ENCODE peak calls at places on chromosome 22, in eight cellular contexts. G is right lobe of liver, U is lower leg skin, Y is thoracic aorta, R is cardiac fibroblast, S is Peyer's patch, D is OCI-LY7, C is fibroblast of lung. V is an unnamed sample.

GRCh38 chr22:47382164-47382890 is 619.9 kb downstream of the TBC1D22A start:
- DNase-seq in G (peak), U (no peak), Y (no peak), R (no peak), S (peak), D (no peak), C (no peak), V (no peak)

GRCh38 chr22:50118557-50119168 is 28.9 kb downstream of the MOV10L1 start:
- DNase-seq in G (no peak), U (no peak), Y (no peak), R (peak), S (no peak), D (no peak), C (peak), V (no peak)

GRCh38 chr22:48793949-48794348 is 1033.7 kb downstream of the BRD1 start:
- DNase-seq in G (no peak), U (no peak), Y (no peak), R (no peak), S (no peak), D (no peak), C (no peak), V (no peak)

GRCh38 chr22:49853981-49854791 is 542 bp downstream of the ZBED4 start:
- DNase-seq in G (peak), U (no peak), Y (no peak), R (peak), S (peak), D (peak), C (peak), V (no peak)

GRCh38 chr22:34099278-34099677 is 179.0 kb upstream of the LARGE1 start:
- DNase-seq in G (no peak), U (no peak), Y (no peak), R (no peak), S (no peak), D (no peak), C (no peak), V (no peak)

GRCh38 chr22:48135641-48136040 is 1373.2 kb downstream of the TBC1D22A start:
- DNase-seq in G (no peak), U (no peak), Y (no peak), R (no peak), S (no peak), D (no peak), C (no peak), V (no peak)

GRCh38 chr22:48152154-48152775 is 1389.8 kb downstream of the TBC1D22A start:
- DNase-seq in G (no peak), U (no peak), Y (no peak), R (no peak), S (no peak), D (no peak), C (no peak), V (no peak)

GRCh38 chr22:26585104-26585790 is 4.7 kb downstream of the TPST2 start:
- DNase-seq in G (peak), U (no peak), Y (no peak), R (peak), S (no peak), D (no peak), C (peak), V (no peak)

GRCh38 chr22:46373838-46374662 is 38.5 kb downstream of the TRMU start:
- DNase-seq in G (no peak), U (no peak), Y (no peak), R (no peak), S (no peak), D (no peak), C (no peak), V (no peak)

GRCh38 chr22:48052621-48052890 is 1290.1 kb downstream of the TBC1D22A start:
- DNase-seq in G (no peak), U (no peak), Y (no peak), R (no peak), S (no peak), D (no peak), C (no peak), V (no peak)

GRCh38 chr22:33051960-33052839 is 6.0 kb downstream of the SYN3 start:
- DNase-seq in G (no peak), U (no peak), Y (no peak), R (no peak), S (no peak), D (peak), C (no peak), V (no peak)

GRCh38 chr22:27197071-27197470 is 539.7 kb downstream of the MIAT start:
- DNase-seq in G (no peak), U (no peak), Y (no peak), R (no peak), S (no peak), D (no peak), C (no peak), V (no peak)

GRCh38 chr22:30947821-30948454 is 20.6 kb downstream of the MORC2 start:
- DNase-seq in G (no peak), U (no peak), Y (no peak), R (peak), S (no peak), D (peak), C (peak), V (no peak)

GRCh38 chr22:36301384-36301828 is 48.5 kb downstream of the APOL1 start:
- DNase-seq in G (peak), U (peak), Y (no peak), R (peak), S (peak), D (peak), C (peak), V (peak)

GRCh38 chr22:23815781-23816551 is 22.8 kb downstream of the DERL3 start:
- DNase-seq in G (peak), U (no peak), Y (no peak), R (no peak), S (no peak), D (no peak), C (no peak), V (no peak)

GRCh38 chr22:30887418-30887817 is 81.2 kb downstream of the MORC2 start:
- DNase-seq in G (no peak), U (no peak), Y (no peak), R (no peak), S (no peak), D (no peak), C (no peak), V (no peak)

GRCh38 chr22:28568099-28568498 is 111.5 kb downstream of the TTC28 start:
- DNase-seq in G (no peak), U (no peak), Y (no peak), R (no peak), S (no peak), D (no peak), C (no peak), V (no peak)

GRCh38 chr22:19358195-19358594 is 66.7 kb upstream of the CLTCL1 start:
- DNase-seq in G (no peak), U (peak), Y (no peak), R (no peak), S (peak), D (no peak), C (no peak), V (no peak)

GRCh38 chr22:47129902-47130301 is 367.5 kb downstream of the TBC1D22A start:
- DNase-seq in G (peak), U (peak), Y (no peak), R (no peak), S (peak), D (no peak), C (no peak), V (no peak)

GRCh38 chr22:47625013-47625385 is 862.5 kb downstream of the TBC1D22A start:
- DNase-seq in G (no peak), U (no peak), Y (no peak), R (no peak), S (no peak), D (no peak), C (no peak), V (no peak)

GRCh38 chr22:19238900-19239299 is 52.6 kb downstream of the CLTCL1 start:
- DNase-seq in G (no peak), U (no peak), Y (no peak), R (no peak), S (no peak), D (no peak), C (no peak), V (no peak)

GRCh38 chr22:19900707-19901436 is 40.7 kb upstream of the COMT start:
- DNase-seq in G (peak), U (no peak), Y (no peak), R (no peak), S (peak), D (no peak), C (no peak), V (no peak)

GRCh38 chr22:49404020-49404419 is 423.7 kb downstream of the BRD1 start:
- DNase-seq in G (no peak), U (no peak), Y (no peak), R (no peak), S (peak), D (no peak), C (no peak), V (no peak)

GRCh38 chr22:46815132-46815531 is 52.7 kb downstream of the TBC1D22A start:
- DNase-seq in G (peak), U (no peak), Y (no peak), R (no peak), S (peak), D (no peak), C (no peak), V (no peak)

GRCh38 chr22:28222976-28223375 is 303.9 kb upstream of the PITPNB start:
- DNase-seq in G (no peak), U (no peak), Y (no peak), R (peak), S (no peak), D (no peak), C (no peak), V (no peak)

DNA sequence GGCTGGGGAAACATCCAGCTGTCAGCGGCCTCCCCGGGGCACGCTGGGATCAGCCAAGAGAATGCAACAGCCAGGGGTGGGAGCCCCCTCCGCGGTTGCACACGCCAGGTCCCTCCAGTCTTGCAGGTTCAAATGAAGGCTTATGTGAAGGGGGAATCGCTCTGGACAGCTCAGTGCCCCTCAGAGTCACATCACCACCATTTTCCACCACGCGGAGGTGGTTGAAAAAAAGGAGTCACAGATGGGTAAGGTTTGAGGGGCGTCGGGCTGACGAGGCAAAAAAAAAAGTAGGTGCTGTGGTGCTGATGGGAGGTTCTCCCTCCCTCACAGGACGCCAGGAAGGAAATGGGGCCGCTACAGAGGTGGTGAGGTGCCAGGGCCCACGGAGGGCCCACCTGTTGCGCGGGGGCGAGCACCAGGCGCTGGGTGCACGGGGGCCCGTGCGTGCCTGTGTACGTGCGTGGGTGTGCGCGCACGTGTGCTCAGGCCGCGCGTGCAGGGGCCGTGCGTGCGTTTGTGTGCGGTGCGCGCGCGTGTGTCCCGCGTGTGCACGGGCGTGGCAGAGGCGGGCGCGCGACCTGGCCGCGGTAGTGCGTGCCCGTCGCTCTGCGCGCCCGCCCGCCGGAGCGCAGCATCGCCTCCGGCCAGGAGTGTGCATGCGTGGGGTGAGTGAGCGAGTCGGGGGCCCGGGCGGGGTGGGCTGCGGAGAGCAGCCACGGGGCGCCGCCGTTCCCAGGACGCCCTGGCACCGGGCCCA is 3.0 kb downstream of the PDGFB start:
- DNase-seq in G (no peak), U (no peak), Y (no peak), R (no peak), S (no peak), D (no peak), C (no peak), V (no peak)
- H3K4me3 ChIP-seq in G (peak), U (peak), Y (peak), R (no peak), S (peak), D (no peak), C (no peak), V (peak)

GRCh38 chr22:37982151-37982838 is 2.1 kb downstream of the SOX10 start:
- DNase-seq in G (peak), U (no peak), Y (no peak), R (no peak), S (no peak), D (no peak), C (no peak), V (no peak)

GRCh38 chr22:37983860-37984791 is at the start of gene SOX10:
- DNase-seq in G (no peak), U (no peak), Y (no peak), R (no peak), S (no peak), D (no peak), C (no peak), V (no peak)

GRCh38 chr22:37985050-37985585 is 763 bp upstream of the SOX10 start:
- DNase-seq in G (no peak), U (no peak), Y (no peak), R (no peak), S (no peak), D (no peak), C (no peak), V (no peak)

GRCh38 chr22:37981282-37982011 is 2.9 kb downstream of the SOX10 start:
- DNase-seq in G (peak), U (no peak), Y (no peak), R (no peak), S (peak), D (no peak), C (no peak), V (no peak)

DNA sequence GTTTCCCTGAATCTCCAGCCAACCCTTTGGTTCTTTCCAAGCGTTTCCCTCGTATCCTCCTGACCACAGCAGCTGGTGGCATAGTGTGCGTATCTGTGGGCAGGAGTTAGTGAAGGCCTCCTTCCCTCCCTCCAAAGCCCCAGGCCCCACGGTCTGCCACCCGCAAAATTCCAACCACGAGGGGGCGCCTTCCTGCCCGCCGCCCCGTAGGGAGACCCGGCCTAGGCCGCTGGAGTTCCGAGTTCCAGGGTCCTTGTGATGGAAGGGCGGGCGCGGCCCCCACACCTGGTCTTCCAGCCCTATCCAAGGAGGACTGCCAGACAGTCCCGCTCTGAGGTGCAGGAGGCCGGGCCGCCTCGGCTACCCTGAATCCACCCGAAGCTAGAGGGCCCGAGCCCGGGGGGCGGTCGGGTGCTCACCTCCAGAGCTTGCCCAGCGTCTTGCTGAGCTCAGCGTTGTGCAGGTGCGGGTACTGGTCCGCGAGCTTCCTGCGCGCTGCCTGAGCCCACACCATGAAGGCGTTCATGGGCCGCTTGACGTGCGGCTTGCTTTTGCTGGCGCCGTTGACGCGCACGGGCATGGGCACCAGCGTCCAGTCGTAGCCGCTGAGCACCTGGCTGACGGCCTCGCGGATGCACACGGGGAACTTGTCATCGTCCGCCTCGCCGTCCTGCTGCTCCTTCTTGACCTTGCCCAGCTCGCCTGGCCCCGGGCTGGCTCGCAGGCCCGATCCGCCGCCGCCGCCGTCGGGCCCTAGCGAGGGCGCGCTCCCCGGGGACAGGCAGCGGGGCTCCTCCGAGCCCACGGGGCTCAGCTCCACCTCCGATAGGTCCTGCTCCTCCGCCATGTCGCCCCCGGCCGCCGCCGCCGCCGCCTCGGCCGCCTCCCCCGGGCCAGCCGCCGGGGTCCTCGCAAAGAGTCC is 1.2 kb downstream of the SOX10 start:
- DNase-seq in G (no peak), U (no peak), Y (no peak), R (no peak), S (no peak), D (no peak), C (no peak), V (no peak)
- TF ChIP-seq CTCF in G (no peak), U (no peak), Y (no peak), R (no peak), S (no peak), D (peak), C (no peak), V (peak)

DNA sequence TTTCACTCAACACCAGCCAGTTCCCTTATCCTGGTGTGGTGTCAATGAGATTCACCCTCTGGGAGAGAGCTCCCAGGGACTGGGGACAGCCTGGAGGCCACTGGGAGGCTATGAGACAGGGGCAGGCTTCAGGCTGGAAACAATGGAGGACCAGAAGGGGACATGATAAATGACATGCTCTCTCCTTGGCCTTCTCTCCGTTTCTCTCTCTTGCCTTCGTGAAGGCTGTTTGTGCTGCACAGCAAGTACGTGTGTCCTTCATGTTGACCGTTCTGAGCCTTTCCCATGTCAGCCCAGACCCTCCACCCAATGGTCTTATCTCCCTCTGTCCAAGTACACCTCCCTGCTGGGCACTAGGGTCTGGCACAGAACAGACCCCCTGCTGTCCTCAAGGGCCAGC is 1.6 kb upstream of the LZTR1 start:
- DNase-seq in G (no peak), U (no peak), Y (no peak), R (no peak), S (no peak), D (no peak), C (no peak), V (no peak)
- H3K4me3 ChIP-seq in G (no peak), U (no peak), Y (no peak), R (no peak), S (no peak), D (no peak), C (no peak), V (no peak)

GRCh38 chr22:22788460-22789037 is 99.1 kb upstream of the IGLL5 start:
- DNase-seq in G (no peak), U (no peak), Y (no peak), R (no peak), S (no peak), D (no peak), C (no peak), V (no peak)
- TF ChIP-seq CTCF in G (no peak), U (no peak), Y (no peak), R (no peak), S (no peak), D (peak), C (no peak), V (no peak)

GRCh38 chr22:25183959-25184619 is 15.6 kb upstream of the CRYBB3 start:
- DNase-seq in G (peak), U (no peak), Y (no peak), R (no peak), S (no peak), D (no peak), C (no peak), V (no peak)

GRCh38 chr22:25182131-25183110 is 17.2 kb upstream of the CRYBB3 start:
- DNase-seq in G (no peak), U (no peak), Y (no peak), R (no peak), S (no peak), D (no peak), C (no peak), V (no peak)

GRCh38 chr22:25187469-25187868 is 12.2 kb upstream of the CRYBB3 start:
- DNase-seq in G (no peak), U (no peak), Y (no peak), R (no peak), S (no peak), D (no peak), C (no peak), V (no peak)

DNA sequence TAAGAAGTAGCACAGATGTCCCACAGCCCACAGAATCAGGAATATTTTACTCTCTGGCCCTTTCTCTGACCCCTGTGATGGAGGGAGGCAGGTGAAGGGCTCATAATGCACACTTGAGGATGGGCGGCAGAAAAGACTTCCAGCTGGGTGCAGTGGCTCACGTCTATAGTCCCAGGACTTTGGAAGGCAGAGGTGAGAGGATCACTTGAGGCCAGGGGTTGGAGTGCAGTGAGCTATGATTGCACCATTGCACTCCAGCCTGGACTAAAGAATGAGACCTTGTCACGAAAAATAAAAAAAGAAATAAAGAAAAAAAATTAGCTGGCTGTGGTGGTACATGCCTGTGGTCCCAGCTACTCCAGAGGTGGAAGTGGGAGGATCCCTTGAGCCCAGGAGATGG is 13.5 kb upstream of the CRYBB3 start:
- DNase-seq in G (no peak), U (no peak), Y (no peak), R (no peak), S (no peak), D (no peak), C (no peak), V (no peak)
- H3K4me3 ChIP-seq in G (no peak), U (no peak), Y (no peak), R (no peak), S (no peak), D (no peak), C (no peak), V (no peak)

DNA sequence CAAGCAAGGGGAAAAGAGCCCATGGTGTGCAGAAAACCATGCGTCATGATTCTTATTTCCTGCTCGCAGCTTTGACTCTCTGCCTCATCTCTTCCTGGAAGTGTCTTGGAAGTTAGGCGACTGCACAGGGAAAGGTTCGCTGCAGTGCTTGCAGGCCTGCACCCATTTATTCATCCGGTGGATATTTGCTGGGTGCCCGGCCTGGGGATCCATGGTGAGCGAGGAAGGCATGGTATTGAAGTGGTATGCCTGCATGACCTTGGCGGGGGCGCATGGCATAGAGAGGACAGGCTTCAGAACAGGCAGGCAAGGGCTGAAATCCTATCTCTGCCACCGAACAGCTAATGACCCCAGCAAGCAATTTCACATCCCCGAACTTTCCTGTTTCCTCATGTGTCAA is 40.6 kb downstream of the FAM83F start:
- DNase-seq in G (no peak), U (no peak), Y (no peak), R (no peak), S (peak), D (no peak), C (no peak), V (no peak)
- TF ChIP-seq CTCF in G (no peak), U (no peak), Y (no peak), R (no peak), S (no peak), D (no peak), C (no peak), V (no peak)

GRCh38 chr22:17486719-17487118 is 76.6 kb upstream of the SLC25A18 start:
- DNase-seq in G (no peak), U (no peak), Y (no peak), R (no peak), S (no peak), D (no peak), C (no peak), V (no peak)
- H3K4me3 ChIP-seq in G (no peak), U (no peak), Y (no peak), R (no peak), S (no peak), D (no peak), C (no peak), V (no peak)

GRCh38 chr22:35138521-35138920 is 72.6 kb downstream of the ISX start:
- DNase-seq in G (no peak), U (no peak), Y (no peak), R (no peak), S (peak), D (no peak), C (no peak), V (no peak)

GRCh38 chr22:35135165-35135564 is 69.2 kb downstream of the ISX start:
- DNase-seq in G (no peak), U (no peak), Y (no peak), R (no peak), S (no peak), D (no peak), C (no peak), V (no peak)

GRCh38 chr22:35140879-35141745 is 75.2 kb downstream of the ISX start:
- DNase-seq in G (no peak), U (no peak), Y (no peak), R (no peak), S (peak), D (no peak), C (no peak), V (no peak)
- TF ChIP-seq CTCF in G (no peak), U (no peak), Y (no peak), R (no peak), S (peak), D (peak), C (no peak), V (peak)

V was measured in GM12864.